ENCODE peak calls at places on chromosome 4, in seven cellular contexts. F, X, K, T, A, S and P are unnamed samples.

GRCh38 chr4:67885727-67886126 is 1.9 kb upstream of the TMPRSS11D start:
- DNase-seq in F (peak), X (no peak), K (no peak), T (no peak), A (no peak), S (peak), P (no peak)

GRCh38 chr4:110091426-110091825 is 107.0 kb downstream of the ELOVL6 start:
- DNase-seq in F (peak), X (no peak), K (no peak), T (no peak), A (no peak), S (peak), P (no peak)

GRCh38 chr4:109079177-109079576 is 223.3 kb downstream of the COL25A1 start:
- DNase-seq in F (peak), X (no peak), K (no peak), T (no peak), A (no peak), S (no peak), P (no peak)

GRCh38 chr4:118173126-118173525 is 138.8 kb downstream of the NDST3 start:
- DNase-seq in F (no peak), X (no peak), K (no peak), T (no peak), A (no peak), S (no peak), P (no peak)

GRCh38 chr4:69707807-69708206 is 52.6 kb downstream of the SULT1B1 start:
- DNase-seq in F (no peak), X (no peak), K (no peak), T (no peak), A (no peak), S (peak), P (no peak)

GRCh38 chr4:165052627-165053026 is 1.0 kb upstream of the TRIM75 start:
- DNase-seq in F (no peak), X (no peak), K (no peak), T (no peak), A (no peak), S (no peak), P (no peak)

GRCh38 chr4:2800691-2801596 is 8.1 kb downstream of the SH3BP2 start:
- DNase-seq in F (peak), X (no peak), K (no peak), T (peak), A (peak), S (no peak), P (peak)

GRCh38 chr4:48237996-48238645 is 31.5 kb downstream of the TEC start:
- DNase-seq in F (no peak), X (no peak), K (no peak), T (no peak), A (no peak), S (peak), P (no peak)

GRCh38 chr4:74444891-74445642 is at the start of gene AREG:
- DNase-seq in F (peak), X (peak), K (peak), T (peak), A (peak), S (peak), P (peak)

GRCh38 chr4:8559011-8559410 is 21.2 kb upstream of the GPR78 start:
- DNase-seq in F (no peak), X (no peak), K (no peak), T (no peak), A (no peak), S (no peak), P (no peak)

GRCh38 chr4:119932277-119932676 is 134.4 kb downstream of the MAD2L1 start:
- DNase-seq in F (no peak), X (no peak), K (no peak), T (no peak), A (no peak), S (no peak), P (no peak)

GRCh38 chr4:3115637-3116300 is 41.3 kb downstream of the HTT start:
- DNase-seq in F (peak), X (no peak), K (no peak), T (no peak), A (no peak), S (no peak), P (no peak)

GRCh38 chr4:82678046-82678445 is 116.3 kb upstream of the TMEM150C start:
- DNase-seq in F (no peak), X (no peak), K (no peak), T (no peak), A (no peak), S (no peak), P (no peak)

GRCh38 chr4:181176306-181176705 is 1066.9 kb upstream of the TENM3 start:
- DNase-seq in F (peak), X (no peak), K (no peak), T (no peak), A (no peak), S (no peak), P (no peak)

GRCh38 chr4:56657818-56658217 is 23.3 kb downstream of the HOPX start:
- DNase-seq in F (no peak), X (no peak), K (no peak), T (no peak), A (no peak), S (no peak), P (no peak)

GRCh38 chr4:38195911-38196310 is 235.7 kb downstream of the PTTG2 start:
- DNase-seq in F (no peak), X (no peak), K (no peak), T (no peak), A (no peak), S (no peak), P (no peak)

GRCh38 chr4:10013722-10014121 is 7.6 kb downstream of the SLC2A9 start:
- DNase-seq in F (peak), X (no peak), K (peak), T (peak), A (no peak), S (peak), P (no peak)

GRCh38 chr4:141731481-141731880 is 95.1 kb downstream of the IL15 start:
- DNase-seq in F (no peak), X (no peak), K (no peak), T (no peak), A (no peak), S (peak), P (no peak)

GRCh38 chr4:98166025-98166730 is 22.9 kb upstream of the STPG2 start:
- DNase-seq in F (no peak), X (no peak), K (no peak), T (peak), A (peak), S (peak), P (no peak)

GRCh38 chr4:15400911-15401671 is 26.7 kb upstream of the C1QTNF7 start:
- DNase-seq in F (peak), X (no peak), K (no peak), T (peak), A (peak), S (peak), P (no peak)

GRCh38 chr4:138981930-138982390 is 33.6 kb upstream of the NOCT start:
- DNase-seq in F (peak), X (no peak), K (no peak), T (no peak), A (no peak), S (peak), P (peak)

GRCh38 chr4:81428002-81428401 is 43.7 kb downstream of the RASGEF1B start:
- DNase-seq in F (no peak), X (no peak), K (no peak), T (no peak), A (no peak), S (no peak), P (no peak)

GRCh38 chr4:180794352-180794751 is 1448.8 kb upstream of the TENM3 start:
- DNase-seq in F (no peak), X (no peak), K (no peak), T (no peak), A (no peak), S (no peak), P (no peak)

GRCh38 chr4:48243429-48243828 is 26.2 kb downstream of the TEC start:
- DNase-seq in F (no peak), X (no peak), K (no peak), T (no peak), A (no peak), S (no peak), P (no peak)

GRCh38 chr4:11614426-11614825 is 185.7 kb upstream of the HS3ST1 start:
- DNase-seq in F (no peak), X (no peak), K (no peak), T (peak), A (no peak), S (peak), P (no peak)

GRCh38 chr4:11483076-11483475 is 54.4 kb upstream of the HS3ST1 start:
- DNase-seq in F (no peak), X (no peak), K (no peak), T (no peak), A (no peak), S (no peak), P (no peak)

GRCh38 chr4:183348706-183349659 is 26.8 kb upstream of the CLDN24 start:
- DNase-seq in F (peak), X (no peak), K (no peak), T (no peak), A (no peak), S (peak), P (no peak)

GRCh38 chr4:119284876-119285611 is 36.9 kb downstream of the FABP2 start:
- DNase-seq in F (no peak), X (no peak), K (no peak), T (no peak), A (no peak), S (peak), P (no peak)